ENCODE peak calls at places on chromosomes 12 and 14, in nine cellular contexts. One of them, this sample, is unnamed.
A peak's percentile ranks its signal among the peaks of the same experiment; 100 is the strongest.

GRCh38 chr12:99063182-99063581 is 418.1 kb downstream of the APAF1 start:
- DNase-seq in uterus: no peak
- DNase-seq in stomach: no peak
- DNase-seq in lower leg skin: no peak
- DNase-seq in A549: no peak
- DNase-seq in vagina: no peak
- DNase-seq in IMR-90: no peak
- DNase-seq in H1: no peak
- DNase-seq in HCT116: no peak
- DNase-seq in this sample: no peak

GRCh38 chr14:94946244-94946643 is 176.3 kb upstream of the GSC start:
- DNase-seq in uterus: no peak
- DNase-seq in stomach: no peak
- DNase-seq in lower leg skin: no peak
- DNase-seq in A549: no peak
- DNase-seq in vagina: no peak
- DNase-seq in IMR-90: no peak
- DNase-seq in H1: no peak
- DNase-seq in HCT116: no peak
- DNase-seq in this sample: no peak

GRCh38 chr12:133236144-133236543 is 467 bp upstream of the ANHX start:
- DNase-seq in uterus: no peak
- DNase-seq in stomach: no peak
- DNase-seq in lower leg skin: no peak
- DNase-seq in A549: no peak
- DNase-seq in vagina: no peak
- DNase-seq in IMR-90: no peak
- DNase-seq in H1: no peak
- DNase-seq in HCT116: no peak
- DNase-seq in this sample: no peak

GRCh38 chr14:81247271-81247766 is 26.6 kb upstream of the GTF2A1 start:
- DNase-seq in uterus: no peak
- DNase-seq in stomach: peak; percentile 44
- DNase-seq in lower leg skin: no peak
- DNase-seq in A549: no peak
- DNase-seq in vagina: no peak
- DNase-seq in IMR-90: no peak
- DNase-seq in H1: no peak
- DNase-seq in HCT116: no peak
- DNase-seq in this sample: no peak

GRCh38 chr14:72743626-72744025 is 150.3 kb downstream of the DPF3 start:
- DNase-seq in uterus: no peak
- DNase-seq in stomach: peak; percentile 13
- DNase-seq in lower leg skin: peak; percentile 26
- DNase-seq in A549: no peak
- DNase-seq in vagina: no peak
- DNase-seq in IMR-90: no peak
- DNase-seq in H1: peak; percentile 27
- DNase-seq in HCT116: no peak
- DNase-seq in this sample: no peak

GRCh38 chr12:113808095-113808951 is 157.8 kb downstream of the RBM19 start:
- DNase-seq in uterus: no peak
- DNase-seq in stomach: no peak
- DNase-seq in lower leg skin: no peak
- DNase-seq in A549: no peak
- DNase-seq in vagina: no peak
- DNase-seq in IMR-90: peak; percentile 22
- DNase-seq in H1: no peak
- DNase-seq in HCT116: no peak
- DNase-seq in this sample: no peak

GRCh38 chr12:131130311-131130911 is 176.7 kb downstream of the ADGRD1 start:
- DNase-seq in uterus: no peak
- DNase-seq in stomach: no peak
- DNase-seq in lower leg skin: peak; percentile 76
- DNase-seq in A549: no peak
- DNase-seq in vagina: peak; percentile 72
- DNase-seq in IMR-90: no peak
- DNase-seq in H1: no peak
- DNase-seq in HCT116: no peak
- DNase-seq in this sample: no peak

GRCh38 chr12:71159260-71159659 is 1.5 kb upstream of the TSPAN8 start:
- DNase-seq in uterus: no peak
- DNase-seq in stomach: no peak
- DNase-seq in lower leg skin: no peak
- DNase-seq in A549: no peak
- DNase-seq in vagina: no peak
- DNase-seq in IMR-90: no peak
- DNase-seq in H1: no peak
- DNase-seq in HCT116: no peak
- DNase-seq in this sample: no peak

GRCh38 chr14:77306406-77307098 is 14.1 kb downstream of the POMT2 start:
- DNase-seq in uterus: no peak
- DNase-seq in stomach: no peak
- DNase-seq in lower leg skin: no peak
- DNase-seq in A549: no peak
- DNase-seq in vagina: no peak
- DNase-seq in IMR-90: peak; percentile 21
- DNase-seq in H1: no peak
- DNase-seq in HCT116: no peak
- DNase-seq in this sample: no peak

GRCh38 chr14:77554816-77555599 is 56.4 kb upstream of the ISM2 start:
- DNase-seq in uterus: no peak
- DNase-seq in stomach: no peak
- DNase-seq in lower leg skin: no peak
- DNase-seq in A549: no peak
- DNase-seq in vagina: no peak
- DNase-seq in IMR-90: no peak
- DNase-seq in H1: no peak
- DNase-seq in HCT116: no peak
- DNase-seq in this sample: no peak

GRCh38 chr14:54622189-54622958 is 55.4 kb downstream of the SAMD4A start:
- DNase-seq in uterus: no peak
- DNase-seq in stomach: no peak
- DNase-seq in lower leg skin: no peak
- DNase-seq in A549: no peak
- DNase-seq in vagina: no peak
- DNase-seq in IMR-90: no peak
- DNase-seq in H1: no peak
- DNase-seq in HCT116: no peak
- DNase-seq in this sample: no peak

DNA sequence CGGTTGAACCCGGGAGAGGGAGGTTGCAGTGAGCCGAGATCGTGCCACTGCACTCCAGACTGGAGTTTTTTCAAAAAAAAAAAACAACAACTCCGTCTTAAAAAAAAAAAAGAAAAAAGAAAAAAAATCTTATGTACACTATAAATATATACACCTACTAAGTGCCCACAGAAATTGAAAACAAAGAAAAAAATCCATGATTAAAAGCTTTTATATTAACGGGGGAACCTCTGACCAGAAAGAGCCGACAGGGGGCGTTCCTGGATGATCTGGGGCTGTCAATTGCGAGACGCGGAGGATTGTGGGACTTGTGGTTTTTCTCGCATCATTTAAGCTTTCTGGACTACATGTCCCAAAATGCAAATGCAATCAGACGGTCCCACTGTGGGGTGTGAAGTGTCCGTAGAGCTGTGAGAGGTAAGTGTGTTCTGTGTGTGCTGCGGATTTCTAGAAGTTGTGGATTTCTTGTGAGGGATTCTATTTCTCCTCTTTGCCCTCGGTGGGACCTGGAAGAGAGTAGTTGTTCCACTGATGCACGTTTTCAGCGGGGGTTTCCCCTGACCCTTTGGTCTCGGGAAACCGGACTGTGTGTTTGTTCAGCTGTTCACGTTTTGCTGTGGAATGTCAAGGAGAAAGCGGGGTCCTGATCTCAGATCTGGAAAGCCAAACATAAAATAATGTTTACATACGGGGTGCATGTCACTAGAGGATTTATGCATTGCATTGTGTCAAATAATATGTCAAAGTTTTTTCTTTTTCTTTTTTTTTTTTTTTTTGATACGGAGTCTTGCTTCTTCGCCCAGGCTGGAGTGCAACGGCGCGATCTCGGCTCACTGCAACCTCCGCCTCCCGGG is at the start of gene SIRT4:
- DNase-seq in uterus: peak; percentile 93
- DNase-seq in stomach: peak; percentile 92
- DNase-seq in lower leg skin: peak; percentile 96
- DNase-seq in A549: peak; percentile 95
- DNase-seq in vagina: no peak
- DNase-seq in IMR-90: peak; percentile 94
- DNase-seq in H1: peak; percentile 87
- DNase-seq in HCT116: peak; percentile 91
- DNase-seq in this sample: peak; percentile 83
- TF ChIP-seq POLR2A in uterus: peak; percentile 17
- TF ChIP-seq POLR2A in stomach: no peak
- TF ChIP-seq POLR2A in lower leg skin: no peak
- TF ChIP-seq POLR2A in A549: no peak
- TF ChIP-seq POLR2A in vagina: no peak
- TF ChIP-seq POLR2A in IMR-90: no peak
- TF ChIP-seq POLR2A in H1: no peak
- TF ChIP-seq POLR2A in HCT116: no peak
- TF ChIP-seq POLR2A in this sample: no peak

DNA sequence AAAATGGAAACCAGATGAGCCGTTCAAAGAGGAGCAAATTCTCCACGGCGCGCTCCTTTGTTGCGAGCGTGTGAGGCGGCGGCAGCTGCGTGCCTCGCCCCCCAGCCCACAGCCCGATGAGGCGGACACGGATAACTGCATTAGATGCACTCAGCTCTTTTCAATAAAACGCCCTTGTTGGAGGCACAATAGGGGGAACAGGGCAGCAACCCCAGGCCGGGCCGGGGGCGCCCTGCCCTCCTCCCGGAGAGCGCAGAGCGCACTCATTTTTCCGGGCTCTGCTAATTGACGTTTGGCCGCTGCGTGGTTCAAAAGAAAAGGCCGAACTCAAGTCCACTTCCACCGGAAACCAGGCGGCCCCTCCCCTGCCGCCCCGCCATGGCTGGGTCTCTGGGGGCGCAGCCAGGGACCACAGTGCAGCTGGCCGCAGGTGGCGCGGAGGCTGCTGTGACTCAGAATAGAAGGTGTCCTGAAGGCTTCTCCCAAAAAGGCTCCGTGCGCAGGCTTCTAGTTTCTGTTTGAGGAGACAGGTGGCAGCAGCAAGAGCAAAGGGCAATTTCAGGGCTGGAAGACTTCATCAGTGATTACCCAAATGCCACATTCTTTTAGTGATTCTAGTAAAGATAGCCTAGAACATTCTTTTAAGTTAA is 29.0 kb upstream of the SMOC1 start:
- DNase-seq in uterus: no peak
- DNase-seq in stomach: no peak
- DNase-seq in lower leg skin: no peak
- DNase-seq in A549: no peak
- DNase-seq in vagina: no peak
- DNase-seq in IMR-90: no peak
- DNase-seq in H1: peak; percentile 43
- DNase-seq in HCT116: no peak
- DNase-seq in this sample: no peak
- TF ChIP-seq POLR2A in uterus: no peak
- TF ChIP-seq POLR2A in stomach: no peak
- TF ChIP-seq POLR2A in lower leg skin: no peak
- TF ChIP-seq POLR2A in A549: no peak
- TF ChIP-seq POLR2A in vagina: no peak
- TF ChIP-seq POLR2A in IMR-90: no peak
- TF ChIP-seq POLR2A in H1: no peak
- TF ChIP-seq POLR2A in HCT116: no peak
- TF ChIP-seq POLR2A in this sample: no peak

DNA sequence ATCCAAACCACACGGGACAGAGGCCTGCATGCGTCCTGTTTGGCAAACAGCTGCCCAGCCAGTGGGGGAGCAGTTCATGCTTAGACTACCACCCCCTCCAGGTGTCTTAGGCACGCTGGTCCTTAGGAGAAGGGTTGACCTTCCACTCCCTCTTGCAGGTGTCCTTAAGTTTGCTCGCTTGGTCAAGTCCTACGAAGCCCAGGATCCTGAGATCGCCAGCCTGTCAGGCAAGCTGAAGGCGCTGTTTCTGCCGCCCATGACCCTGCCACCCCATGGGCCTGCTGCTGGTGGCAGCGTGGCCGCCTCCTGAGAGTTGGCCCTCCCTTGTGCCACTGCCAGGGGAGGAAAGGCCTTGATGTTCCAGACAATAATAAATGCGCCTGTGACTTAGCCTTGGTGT is 1.8 kb downstream of the C12orf57 start:
- DNase-seq in uterus: no peak
- DNase-seq in stomach: no peak
- DNase-seq in lower leg skin: no peak
- DNase-seq in A549: no peak
- DNase-seq in vagina: no peak
- DNase-seq in IMR-90: no peak
- DNase-seq in H1: no peak
- DNase-seq in HCT116: no peak
- DNase-seq in this sample: no peak
- TF ChIP-seq POLR2A in uterus: no peak
- TF ChIP-seq POLR2A in stomach: no peak
- TF ChIP-seq POLR2A in lower leg skin: no peak
- TF ChIP-seq POLR2A in A549: no peak
- TF ChIP-seq POLR2A in vagina: no peak
- TF ChIP-seq POLR2A in IMR-90: no peak
- TF ChIP-seq POLR2A in H1: no peak
- TF ChIP-seq POLR2A in HCT116: no peak
- TF ChIP-seq POLR2A in this sample: no peak

GRCh38 chr14:60134702-60135101 is 30.5 kb downstream of the DHRS7 start:
- DNase-seq in uterus: no peak
- DNase-seq in stomach: no peak
- DNase-seq in lower leg skin: no peak
- DNase-seq in A549: no peak
- DNase-seq in vagina: no peak
- DNase-seq in IMR-90: no peak
- DNase-seq in H1: no peak
- DNase-seq in HCT116: no peak
- DNase-seq in this sample: no peak
- TF ChIP-seq POLR2A in uterus: no peak
- TF ChIP-seq POLR2A in stomach: no peak
- TF ChIP-seq POLR2A in lower leg skin: no peak
- TF ChIP-seq POLR2A in A549: no peak
- TF ChIP-seq POLR2A in vagina: no peak
- TF ChIP-seq POLR2A in IMR-90: no peak
- TF ChIP-seq POLR2A in H1: no peak
- TF ChIP-seq POLR2A in HCT116: no peak
- TF ChIP-seq POLR2A in this sample: no peak

DNA sequence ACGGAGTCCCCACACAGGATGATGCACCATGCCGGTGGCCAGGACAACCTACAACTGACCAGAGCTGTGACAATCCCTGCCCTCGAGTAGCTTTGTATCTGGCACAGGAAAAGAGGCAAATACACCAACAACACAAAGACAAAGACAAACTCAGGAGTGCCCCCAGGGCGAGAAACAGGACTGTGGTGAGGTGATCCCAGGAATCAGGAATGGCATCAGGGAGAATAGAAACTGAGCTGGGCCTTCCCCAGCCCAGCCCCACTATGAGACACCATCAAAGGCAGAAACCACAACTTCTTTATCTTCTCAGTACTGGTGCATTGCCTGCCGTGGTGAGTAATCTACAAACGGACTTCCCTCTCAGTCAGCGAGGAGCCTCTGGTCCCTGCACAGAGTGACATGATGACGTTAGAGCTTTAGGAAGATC is 157.7 kb downstream of the TTC7B start:
- DNase-seq in uterus: no peak
- DNase-seq in stomach: no peak
- DNase-seq in lower leg skin: no peak
- DNase-seq in A549: no peak
- DNase-seq in vagina: no peak
- DNase-seq in IMR-90: peak; percentile 85
- DNase-seq in H1: peak; percentile 30
- DNase-seq in HCT116: no peak
- DNase-seq in this sample: no peak
- TF ChIP-seq POLR2A in uterus: no peak
- TF ChIP-seq POLR2A in stomach: no peak
- TF ChIP-seq POLR2A in lower leg skin: no peak
- TF ChIP-seq POLR2A in A549: no peak
- TF ChIP-seq POLR2A in vagina: no peak
- TF ChIP-seq POLR2A in IMR-90: no peak
- TF ChIP-seq POLR2A in H1: no peak
- TF ChIP-seq POLR2A in HCT116: no peak
- TF ChIP-seq POLR2A in this sample: no peak